ENCODE peak calls at places on chromosome 18, in four cellular contexts. T is stimulated activated naive B cell treated with anti-CD40 and anti-IgM and Interleukin-4, amounts not matched to agents 10 μg/mL and 1 μg/mL and 100 μg/mL, for 72 hours; M is non-pigmented ciliary epithelial cell; F is WERI-Rb-1. C is an unnamed sample.
A peak's percentile ranks its signal among the peaks of the same experiment; 100 is the strongest.

GRCh38 chr18:31206787-31207381 is 44.2 kb upstream of the DSC1 start:
- DNase-seq in M (no peak), T (peak; percentile 16), F (no peak), C (no peak)

GRCh38 chr18:61929881-61930640 is 37.3 kb upstream of the RNF152 start:
- DNase-seq in F (no peak), M (no peak), T (no peak), C (no peak)

GRCh38 chr18:33928226-33928625 is 296.5 kb downstream of the NOL4 start:
- DNase-seq in F (no peak), T (no peak), M (peak; percentile 44), C (no peak)

GRCh38 chr18:41973989-41974388 is 19.0 kb downstream of the PIK3C3 start:
- DNase-seq in T (no peak), M (no peak), F (no peak), C (no peak)

GRCh38 chr18:35343488-35343935 is 708 bp downstream of the ZNF24 start:
- DNase-seq in M (no peak), T (no peak), F (no peak), C (no peak)

GRCh38 chr18:36635414-36636096 is 193.2 kb downstream of the TPGS2 start:
- DNase-seq in M (no peak), F (no peak), T (no peak), C (no peak)

GRCh38 chr18:60962629-60963028 is 370.6 kb upstream of the CDH20 start:
- DNase-seq in F (no peak), T (no peak), M (no peak), C (no peak)

GRCh38 chr18:58497845-58498244 is 131.0 kb downstream of the ALPK2 start:
- DNase-seq in F (no peak), M (no peak), T (no peak), C (no peak)

GRCh38 chr18:49304746-49305145 is 155.7 kb downstream of the DYM start:
- DNase-seq in T (no peak), F (no peak), M (no peak), C (no peak)

GRCh38 chr18:69804776-69805501 is 142.7 kb downstream of the CD226 start:
- DNase-seq in M (no peak), T (no peak), F (no peak), C (no peak)

GRCh38 chr18:812673-813404 is 797 bp upstream of the YES1 start:
- DNase-seq in M (peak; percentile 40), F (peak; percentile 51), T (peak; percentile 13), C (no peak)

GRCh38 chr18:65349635-65350034 is 401.2 kb upstream of the CDH7 start:
- DNase-seq in T (no peak), F (no peak), M (no peak), C (no peak)

GRCh38 chr18:58097127-58097906 is 53.3 kb downstream of the NEDD4L start:
- DNase-seq in F (no peak), M (no peak), T (no peak), C (no peak)

GRCh38 chr18:68874361-68874760 is 76.5 kb downstream of the CCDC102B start:
- DNase-seq in T (no peak), M (peak; percentile 10), F (no peak), C (no peak)

GRCh38 chr18:35605686-35606417 is 24.3 kb downstream of the GALNT1 start:
- DNase-seq in F (no peak), M (no peak), T (no peak), C (no peak)

GRCh38 chr18:70207181-70207580 is 1.7 kb upstream of the RTTN start:
- DNase-seq in M (no peak), T (no peak), F (no peak), C (no peak)

GRCh38 chr18:600107-600506 is 3.3 kb downstream of the CLUL1 start:
- DNase-seq in T (no peak), M (no peak), F (no peak), C (no peak)

GRCh38 chr18:39053569-39053968 is 1488.0 kb upstream of the CELF4 start:
- DNase-seq in T (no peak), F (no peak), M (no peak), C (no peak)

GRCh38 chr18:28716321-28716720 is 539.4 kb upstream of the CDH2 start:
- DNase-seq in M (no peak), F (no peak), T (no peak), C (no peak)

GRCh38 chr18:5197032-5197434 is at the start of gene AKAIN1:
- DNase-seq in T (no peak), F (peak; percentile 34), M (no peak), C (no peak)

GRCh38 chr18:77062518-77063003 is 70.0 kb downstream of the MBP start:
- DNase-seq in F (no peak), M (peak; percentile 90), T (peak; percentile 61), C (no peak)

GRCh38 chr18:75811156-75811555 is 383.7 kb upstream of the SMIM21 start:
- DNase-seq in M (no peak), T (no peak), F (no peak), C (no peak)

GRCh38 chr18:59388180-59388579 is 29.1 kb upstream of the LMAN1 start:
- DNase-seq in T (no peak), F (no peak), M (no peak), C (no peak)

GRCh38 chr18:13261658-13262357 is 43.2 kb downstream of the LDLRAD4 start:
- DNase-seq in T (no peak), F (no peak), M (no peak), C (no peak)

GRCh38 chr18:26941608-26942007 is 76.1 kb upstream of the AQP4 start:
- DNase-seq in M (no peak), T (no peak), F (no peak), C (no peak)

GRCh38 chr18:57925706-57926105 is 118.3 kb upstream of the NEDD4L start:
- DNase-seq in T (no peak), F (no peak), M (no peak), C (no peak)

GRCh38 chr18:36412778-36413177 is 115.3 kb downstream of the FHOD3 start:
- DNase-seq in M (no peak), T (no peak), F (peak; percentile 62), C (no peak)

GRCh38 chr18:46477425-46478011 is 179.5 kb downstream of the LOXHD1 start:
- DNase-seq in F (no peak), M (no peak), T (no peak), C (no peak)

GRCh38 chr18:60246606-60247005 is 126.0 kb downstream of the MC4R start:
- DNase-seq in T (no peak), M (no peak), F (no peak), C (no peak)

GRCh38 chr18:1468550-1468949 is 563.9 kb downstream of the ADCYAP1 start:
- DNase-seq in F (no peak), M (no peak), T (no peak), C (no peak)

GRCh38 chr18:37568671-37569070 is 3.1 kb upstream of the CELF4 start:
- DNase-seq in F (no peak), M (no peak), T (no peak), C (no peak)

GRCh38 chr18:11522992-11523391 is 86.4 kb upstream of the SLC35G4 start:
- DNase-seq in F (no peak), T (no peak), M (no peak), C (no peak)

GRCh38 chr18:61664413-61665084 is 228.3 kb downstream of the RNF152 start:
- DNase-seq in F (no peak), M (no peak), T (no peak), C (no peak)

GRCh38 chr18:75051757-75052156 is 157.2 kb downstream of the PTGR3 start:
- DNase-seq in F (no peak), M (no peak), T (no peak), C (no peak)

GRCh38 chr18:65093341-65093740 is 657.5 kb upstream of the CDH7 start:
- DNase-seq in M (no peak), T (no peak), F (no peak), C (no peak)